ENCODE peak calls at places on chromosomes 1 and 21, in five cellular contexts. Q is activated CD4-positive, alpha-beta T cell treated with anti-CD3 and anti-CD28 coated beads, Interleukin-2, amount 10 ng/mL, durations not matched to agents 7 days and 5 days; A is Jurkat, Clone E6-1; F is iPS DF 6.9; I is midbrain. O is an unnamed sample.

GRCh38 chr21:38774152-38774551 is 31.6 kb upstream of the ETS2 start:
- DNase-seq in Q (no peak), A (no peak), I (no peak), F (no peak), O (no peak)

GRCh38 chr21:44626673-44627143 is at the start of gene KRTAP10-9:
- DNase-seq in A (no peak), Q (no peak), I (no peak), F (no peak), O (no peak)

GRCh38 chr1:178238722-178239510 is 145.0 kb downstream of the RASAL2 start:
- DNase-seq in F (no peak), Q (no peak), I (no peak), A (no peak), O (no peak)

GRCh38 chr1:185420588-185421081 is 103.6 kb upstream of the IVNS1ABP start:
- DNase-seq in Q (peak; percentile 61), F (no peak), A (peak; percentile 6), I (no peak), O (no peak)

GRCh38 chr1:77040817-77041216 is 173.5 kb downstream of the ST6GALNAC5 start:
- DNase-seq in F (no peak), A (no peak), I (no peak), Q (no peak), O (no peak)

GRCh38 chr1:154943649-154944421 is 7.3 kb upstream of the PMVK start:
- DNase-seq in Q (peak; percentile 43), F (no peak), A (no peak), I (peak; percentile 29), O (no peak)

GRCh38 chr1:2595812-2596529 is 9.4 kb downstream of the PRXL2B start:
- DNase-seq in I (no peak), A (no peak), F (no peak), Q (no peak), O (no peak)

GRCh38 chr1:65896721-65897120 is 104.0 kb downstream of the PDE4B start:
- DNase-seq in A (no peak), I (no peak), Q (no peak), F (no peak), O (no peak)

GRCh38 chr1:98315309-98315708 is 346.2 kb upstream of the SNX7 start:
- DNase-seq in Q (no peak), A (no peak), I (no peak), F (no peak), O (no peak)

GRCh38 chr1:178867670-178868069 is 3.2 kb downstream of the ANGPTL1 start:
- DNase-seq in F (no peak), Q (no peak), A (no peak), I (no peak), O (no peak)

GRCh38 chr1:10511494-10511885 is 36.7 kb downstream of the PEX14 start:
- DNase-seq in F (no peak), I (no peak), Q (no peak), A (no peak), O (no peak)